ENCODE peak calls at places on chromosome 20, in five cellular contexts. E is left lung, T is caudate nucleus, Y is left ventricle myocardium inferior, Z is RWPE1. F is an unnamed sample.

GRCh38 chr20:59051666-59052065 is 9.1 kb upstream of the PRELID3B start:
- DNase-seq in E (no peak), T (no peak), Y (no peak), Z (no peak), F (no peak)

GRCh38 chr20:52569201-52569600 is 377.6 kb upstream of the ZFP64 start:
- DNase-seq in E (no peak), T (no peak), Y (no peak), Z (no peak), F (no peak)

GRCh38 chr20:53685070-53685595 is 91.5 kb upstream of the ZNF217 start:
- DNase-seq in E (no peak), T (no peak), Y (no peak), Z (no peak), F (no peak)

GRCh38 chr20:20786428-20786827 is 74.0 kb upstream of the RALGAPA2 start:
- DNase-seq in E (peak), T (no peak), Y (peak), Z (no peak), F (no peak)

GRCh38 chr20:61140576-61140975 is 111.5 kb upstream of the CDH4 start:
- DNase-seq in E (no peak), T (no peak), Y (no peak), Z (no peak), F (no peak)

GRCh38 chr20:62624325-62624690 is 18.0 kb upstream of the SLCO4A1 start:
- DNase-seq in E (no peak), T (no peak), Y (no peak), Z (no peak), F (no peak)

GRCh38 chr20:53646550-53646949 is 52.9 kb upstream of the ZNF217 start:
- DNase-seq in E (no peak), T (no peak), Y (no peak), Z (no peak), F (no peak)

GRCh38 chr20:16974080-16974854 is 226.1 kb downstream of the OTOR start:
- DNase-seq in E (no peak), T (no peak), Y (no peak), Z (no peak), F (no peak)

GRCh38 chr20:10665791-10666190 is 8.0 kb downstream of the JAG1 start:
- DNase-seq in E (no peak), T (no peak), Y (no peak), Z (peak), F (no peak)

GRCh38 chr20:57697540-57697939 is 12.3 kb downstream of the PMEPA1 start:
- DNase-seq in E (no peak), T (no peak), Y (no peak), Z (no peak), F (no peak)

GRCh38 chr20:44603327-44603726 is 20.9 kb downstream of the PKIG start:
- DNase-seq in E (no peak), T (no peak), Y (no peak), Z (no peak), F (no peak)

GRCh38 chr20:44188752-44189151 is 1.8 kb upstream of the JPH2 start:
- DNase-seq in E (no peak), T (no peak), Y (no peak), Z (no peak), F (no peak)

GRCh38 chr20:14865731-14866130 is 528.3 kb upstream of the FLRT3 start:
- DNase-seq in E (no peak), T (no peak), Y (no peak), Z (no peak), F (no peak)

GRCh38 chr20:46132705-46133120 is 14.6 kb downstream of the CD40 start:
- DNase-seq in E (peak), T (peak), Y (peak), Z (peak), F (no peak)

GRCh38 chr20:36439040-36439730 is 102.1 kb upstream of the MYL9 start:
- DNase-seq in E (peak), T (peak), Y (peak), Z (peak), F (peak)

GRCh38 chr20:19813839-19814238 is 55.8 kb downstream of the RIN2 start:
- DNase-seq in E (no peak), T (no peak), Y (no peak), Z (no peak), F (no peak)

GRCh38 chr20:11084508-11084907 is 410.7 kb upstream of the JAG1 start:
- DNase-seq in E (no peak), T (no peak), Y (no peak), Z (no peak), F (no peak)

GRCh38 chr20:41273445-41273844 is 44.1 kb downstream of the ZHX3 start:
- DNase-seq in E (no peak), T (no peak), Y (no peak), Z (no peak), F (no peak)

GRCh38 chr20:50450961-50451752 is 59.0 kb upstream of the PTPN1 start:
- DNase-seq in E (peak), T (no peak), Y (no peak), Z (no peak), F (no peak)

GRCh38 chr20:21936720-21937380 is 231.4 kb downstream of the PAX1 start:
- DNase-seq in E (no peak), T (no peak), Y (no peak), Z (no peak), F (no peak)

GRCh38 chr20:6162239-6162638 is 39.4 kb upstream of the FERMT1 start:
- DNase-seq in E (peak), T (peak), Y (peak), Z (no peak), F (no peak)

DNA sequence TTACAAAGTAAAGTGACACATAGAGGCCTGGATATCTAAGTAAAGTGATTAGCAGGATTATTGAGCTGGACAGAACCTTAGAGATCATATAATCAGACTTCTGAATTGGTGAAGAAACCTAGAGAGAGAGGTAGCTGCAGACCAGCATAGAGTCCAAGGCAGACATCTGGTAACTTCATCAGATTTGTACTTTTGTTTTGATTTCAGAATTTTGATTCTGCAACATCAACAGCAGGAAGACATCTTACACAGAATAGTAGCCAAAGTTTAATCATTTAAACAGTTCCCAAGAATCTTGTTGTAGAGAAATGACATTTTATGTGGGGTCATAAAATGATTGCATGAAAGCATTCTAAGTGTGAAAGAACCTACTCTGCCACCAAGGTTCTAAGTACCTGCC is 39.3 kb downstream of the RPRD1B start:
- DNase-seq in E (no peak), T (no peak), Y (no peak), Z (no peak), F (no peak)
- H3K27ac ChIP-seq in E (peak), T (no peak), Y (peak), Z (no peak), F (no peak)

DNA sequence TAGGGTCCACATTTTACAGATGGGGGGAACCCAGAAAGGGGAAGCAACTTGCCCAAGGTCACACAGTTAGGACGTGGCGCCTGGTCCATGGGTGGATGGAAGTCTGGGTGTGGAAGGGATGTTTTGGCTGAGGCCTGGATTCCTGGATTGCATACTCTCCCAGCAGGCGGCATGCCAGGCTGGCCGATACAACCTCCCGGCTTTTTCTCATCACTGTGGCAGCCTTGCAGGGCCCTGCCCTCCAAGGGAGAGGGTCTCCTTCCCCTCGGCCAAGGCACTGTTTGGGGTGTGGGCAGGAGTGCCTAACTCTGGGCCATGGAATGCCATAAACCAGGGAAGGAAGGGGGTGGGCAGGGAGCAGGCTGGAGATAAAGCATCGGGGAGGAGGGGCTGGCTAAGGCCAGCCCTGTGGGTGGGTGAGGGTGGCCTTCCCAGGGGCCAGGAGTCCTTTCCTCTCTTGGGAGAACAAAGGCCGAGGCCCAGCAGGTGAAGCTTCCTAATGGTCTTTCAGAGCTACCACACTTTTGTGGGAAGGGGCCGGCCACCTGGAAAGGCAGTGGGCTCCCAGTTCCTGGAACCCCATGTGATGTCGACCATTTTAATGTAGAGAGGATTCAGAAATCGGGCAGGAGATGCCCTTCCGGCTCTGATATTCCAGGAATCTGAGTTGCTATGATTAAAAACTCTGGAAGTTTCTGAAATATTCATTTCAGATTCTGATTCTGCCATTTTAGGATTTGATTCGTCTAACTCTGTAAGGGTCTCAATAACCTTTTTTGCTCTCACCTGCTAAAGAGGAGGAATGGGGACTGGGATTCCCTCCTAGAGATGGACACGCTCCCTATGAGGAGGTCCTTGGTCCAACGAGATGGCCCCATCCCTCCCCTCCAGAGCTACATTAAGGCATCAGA is 4.2 kb downstream of the FOXS1 start:
- DNase-seq in E (no peak), T (no peak), Y (no peak), Z (no peak), F (no peak)
- H3K27ac ChIP-seq in E (peak), T (peak), Y (peak), Z (peak), F (no peak)

GRCh38 chr20:63897978-63898561 is 3.1 kb downstream of the DNAJC5 start:
- DNase-seq in E (no peak), T (no peak), Y (no peak), Z (no peak), F (no peak)
- H3K27ac ChIP-seq in E (no peak), T (no peak), Y (no peak), Z (peak), F (no peak)

DNA sequence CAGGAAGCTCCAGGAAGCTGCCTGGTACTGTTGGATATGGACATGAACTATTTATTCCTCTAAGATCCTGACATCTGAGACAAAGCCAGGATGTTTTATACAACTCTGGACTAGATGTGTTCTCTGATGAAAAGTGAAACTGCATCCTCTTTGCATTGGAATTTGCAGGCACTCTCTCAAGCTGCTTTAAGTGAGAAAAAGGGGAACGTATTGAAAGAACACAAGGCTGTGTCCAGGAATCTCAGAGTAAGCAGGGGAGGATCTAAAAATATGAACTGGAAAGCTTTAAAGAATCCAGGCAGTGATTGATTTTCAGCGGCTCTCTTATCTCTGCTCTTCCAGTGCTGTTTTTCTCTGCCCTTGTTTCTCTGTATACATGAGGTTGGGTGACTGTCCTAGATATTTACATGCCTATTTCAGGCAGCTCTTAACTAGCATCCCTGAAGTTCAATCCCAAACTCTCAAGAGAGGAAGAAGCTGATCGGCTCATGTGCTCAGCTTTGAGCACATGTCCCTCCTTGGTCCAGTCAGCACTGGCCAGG is 193.8 kb downstream of the PLCB4 start:
- DNase-seq in E (no peak), T (no peak), Y (no peak), Z (no peak), F (no peak)
- H3K27ac ChIP-seq in E (peak), T (no peak), Y (peak), Z (no peak), F (no peak)

DNA sequence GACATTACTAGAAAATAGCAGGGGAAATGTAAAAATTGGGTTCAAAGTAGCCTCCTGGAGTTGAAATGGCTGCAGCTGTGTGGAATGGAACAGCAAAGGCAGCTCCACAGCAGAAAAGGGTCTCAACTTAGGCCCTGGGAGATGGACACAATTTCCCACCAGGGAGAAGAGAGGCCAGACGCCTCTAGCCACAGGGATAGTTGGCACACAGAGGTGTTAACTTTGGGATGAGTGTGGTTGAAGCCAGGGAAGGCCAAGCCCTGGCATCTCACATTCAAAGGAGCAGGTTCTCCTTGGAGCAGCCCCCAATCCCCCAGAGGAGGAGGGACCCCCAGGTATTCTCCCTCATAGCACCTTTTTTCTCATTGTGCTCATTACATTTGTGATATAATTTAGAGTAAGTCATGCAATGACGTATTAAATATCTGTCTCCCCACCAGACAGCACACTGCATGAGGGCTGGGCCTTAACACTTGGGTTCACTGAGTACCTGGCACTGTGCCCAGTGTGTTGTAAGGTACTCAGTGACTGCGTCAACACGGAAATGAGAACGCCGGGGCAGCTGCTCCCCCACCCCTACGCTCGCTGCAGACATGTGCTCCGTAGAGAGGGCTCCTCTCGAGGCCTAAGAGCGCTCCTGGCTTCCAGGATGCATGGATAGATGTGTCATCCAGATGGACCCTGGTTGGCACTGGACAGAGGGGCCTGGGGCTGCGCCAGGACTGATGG is 76.0 kb upstream of the CD93 start:
- DNase-seq in E (peak), T (no peak), Y (peak), Z (peak), F (no peak)
- H3K27ac ChIP-seq in E (no peak), T (no peak), Y (peak), Z (peak), F (no peak)

GRCh38 chr20:23630392-23630849 is 7.3 kb downstream of the CST3 start:
- DNase-seq in E (no peak), T (no peak), Y (no peak), Z (no peak), F (no peak)

GRCh38 chr20:23629017-23629541 is 8.7 kb downstream of the CST3 start:
- DNase-seq in E (no peak), T (no peak), Y (peak), Z (peak), F (no peak)

GRCh38 chr20:23628402-23629016 is 9.2 kb downstream of the CST3 start:
- DNase-seq in E (no peak), T (no peak), Y (no peak), Z (no peak), F (no peak)

GRCh38 chr20:23631226-23631822 is 6.4 kb downstream of the CST3 start:
- DNase-seq in E (no peak), T (no peak), Y (no peak), Z (no peak), F (no peak)

DNA sequence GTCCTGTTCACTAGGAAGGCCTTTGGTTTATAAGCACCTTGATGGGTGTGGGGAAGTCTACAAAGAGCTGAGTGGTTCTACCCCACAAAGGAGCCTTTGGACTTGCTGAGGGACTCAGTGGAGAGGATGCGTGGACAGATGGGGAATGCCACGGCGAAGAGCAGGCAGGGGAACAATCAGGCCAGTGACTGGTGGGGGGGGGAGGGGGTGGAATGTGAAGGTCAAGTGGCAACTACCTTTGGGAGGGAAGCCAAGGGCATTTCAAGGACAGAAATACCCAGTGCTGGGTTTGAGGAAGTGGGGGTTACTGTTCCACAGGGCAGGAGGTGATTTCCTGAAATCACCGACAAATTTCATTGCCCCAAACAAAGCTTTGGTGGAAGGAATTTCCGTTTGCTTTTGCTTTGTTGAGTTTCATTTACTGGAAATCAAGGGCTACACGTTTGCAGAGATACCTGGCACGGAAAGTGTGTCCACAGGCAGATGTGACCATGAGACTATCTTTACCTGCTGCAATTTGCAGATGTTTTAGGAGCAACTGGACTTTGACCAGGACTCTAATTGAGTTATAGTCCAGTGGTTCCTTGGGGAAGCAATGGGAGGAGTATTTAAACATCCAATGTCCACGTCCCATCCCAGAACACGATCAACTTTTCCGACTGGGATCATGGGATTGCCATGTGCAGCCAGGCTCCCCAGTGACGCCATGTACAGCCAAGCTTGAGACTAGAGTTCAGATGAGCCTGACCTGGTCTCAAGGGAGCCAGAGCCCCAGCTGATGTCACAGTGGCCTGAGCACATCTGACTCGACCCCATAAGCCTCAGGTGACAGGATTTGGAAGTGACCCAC is 8.0 kb downstream of the CST3 start:
- DNase-seq in E (no peak), T (no peak), Y (no peak), Z (no peak), F (no peak)
- H3K27ac ChIP-seq in E (no peak), T (no peak), Y (peak), Z (peak), F (no peak)

GRCh38 chr20:25303292-25304024 is 55.6 kb downstream of the PYGB start:
- DNase-seq in E (no peak), T (no peak), Y (no peak), Z (no peak), F (no peak)
- H3K27ac ChIP-seq in E (no peak), T (no peak), Y (no peak), Z (peak), F (no peak)

GRCh38 chr20:5073154-5074049 is 46.4 kb downstream of the PCNA start:
- DNase-seq in E (peak), T (peak), Y (peak), Z (peak), F (no peak)

GRCh38 chr20:5070081-5070480 is 49.7 kb downstream of the PCNA start:
- DNase-seq in E (no peak), T (no peak), Y (no peak), Z (no peak), F (no peak)

GRCh38 chr20:5070570-5070969 is 49.2 kb downstream of the PCNA start:
- DNase-seq in E (no peak), T (no peak), Y (no peak), Z (no peak), F (no peak)

GRCh38 chr20:5074050-5074674 is 45.6 kb downstream of the PCNA start:
- DNase-seq in E (no peak), T (no peak), Y (no peak), Z (no peak), F (no peak)

GRCh38 chr20:5072756-5073153 is 47.0 kb downstream of the PCNA start:
- DNase-seq in E (no peak), T (no peak), Y (no peak), Z (no peak), F (no peak)
- H3K27ac ChIP-seq in E (peak), T (no peak), Y (peak), Z (peak), F (no peak)

GRCh38 chr20:48898210-48898609 is 23.3 kb upstream of the ARFGEF2 start:
- DNase-seq in E (no peak), T (no peak), Y (no peak), Z (no peak), F (no peak)
- H3K27ac ChIP-seq in E (no peak), T (no peak), Y (no peak), Z (peak), F (no peak)